ENCODE peak calls at places on chromosomes 13 and 19, in eight cellular contexts. One of them, this sample, is unnamed.

GRCh38 chr13:112067871-112068305 is 939 bp downstream of the SOX1 start:
- DNase-seq in thoracic aorta: no peak
- DNase-seq in GM23338: peak; percentile 76
- DNase-seq in heart left ventricle: no peak
- DNase-seq in lower lobe of right lung: no peak
- DNase-seq in aorta: peak; percentile 72
- DNase-seq in CD8-positive, alpha-beta memory T cell: no peak
- DNase-seq in fibroblast of lung: peak; percentile 14
- DNase-seq in this sample: no peak

GRCh38 chr19:38425222-38425809 is 703 bp downstream of the RASGRP4 start:
- DNase-seq in lower lobe of right lung: no peak
- DNase-seq in CD8-positive, alpha-beta memory T cell: no peak
- DNase-seq in GM23338: no peak
- DNase-seq in fibroblast of lung: no peak
- DNase-seq in heart left ventricle: no peak
- DNase-seq in thoracic aorta: no peak
- DNase-seq in aorta: no peak
- DNase-seq in this sample: no peak

GRCh38 chr13:35600137-35600536 is 123.6 kb upstream of the MAB21L1 start:
- DNase-seq in lower lobe of right lung: no peak
- DNase-seq in GM23338: no peak
- DNase-seq in thoracic aorta: no peak
- DNase-seq in fibroblast of lung: peak; percentile 52
- DNase-seq in CD8-positive, alpha-beta memory T cell: no peak
- DNase-seq in heart left ventricle: no peak
- DNase-seq in aorta: no peak
- DNase-seq in this sample: no peak

GRCh38 chr19:46461537-46461936 is 9.8 kb downstream of the PNMA8A start:
- DNase-seq in GM23338: no peak
- DNase-seq in heart left ventricle: no peak
- DNase-seq in lower lobe of right lung: no peak
- DNase-seq in CD8-positive, alpha-beta memory T cell: no peak
- DNase-seq in aorta: no peak
- DNase-seq in fibroblast of lung: no peak
- DNase-seq in thoracic aorta: no peak
- DNase-seq in this sample: no peak

GRCh38 chr13:26914624-26915023 is 154.0 kb upstream of the GPR12 start:
- DNase-seq in GM23338: no peak
- DNase-seq in heart left ventricle: no peak
- DNase-seq in thoracic aorta: no peak
- DNase-seq in aorta: no peak
- DNase-seq in fibroblast of lung: peak; percentile 13
- DNase-seq in lower lobe of right lung: no peak
- DNase-seq in CD8-positive, alpha-beta memory T cell: no peak
- DNase-seq in this sample: no peak

GRCh38 chr13:28958018-28958417 is 137.9 kb downstream of the MTUS2 start:
- DNase-seq in fibroblast of lung: no peak
- DNase-seq in heart left ventricle: no peak
- DNase-seq in thoracic aorta: no peak
- DNase-seq in aorta: no peak
- DNase-seq in lower lobe of right lung: no peak
- DNase-seq in CD8-positive, alpha-beta memory T cell: no peak
- DNase-seq in GM23338: no peak
- DNase-seq in this sample: no peak

GRCh38 chr13:47211106-47211505 is 314.3 kb upstream of the HTR2A start:
- DNase-seq in CD8-positive, alpha-beta memory T cell: no peak
- DNase-seq in fibroblast of lung: peak; percentile 65
- DNase-seq in heart left ventricle: no peak
- DNase-seq in lower lobe of right lung: no peak
- DNase-seq in thoracic aorta: no peak
- DNase-seq in GM23338: peak; percentile 24
- DNase-seq in aorta: no peak
- DNase-seq in this sample: no peak

GRCh38 chr13:80001510-80001842 is 339.4 kb downstream of the SPRY2 start:
- DNase-seq in fibroblast of lung: no peak
- DNase-seq in GM23338: no peak
- DNase-seq in aorta: no peak
- DNase-seq in heart left ventricle: no peak
- DNase-seq in lower lobe of right lung: no peak
- DNase-seq in thoracic aorta: no peak
- DNase-seq in CD8-positive, alpha-beta memory T cell: no peak
- DNase-seq in this sample: no peak

GRCh38 chr19:55266404-55266803 is 7.6 kb upstream of the PPP6R1 start:
- DNase-seq in CD8-positive, alpha-beta memory T cell: no peak
- DNase-seq in fibroblast of lung: no peak
- DNase-seq in aorta: no peak
- DNase-seq in GM23338: no peak
- DNase-seq in thoracic aorta: no peak
- DNase-seq in heart left ventricle: no peak
- DNase-seq in lower lobe of right lung: no peak
- DNase-seq in this sample: no peak

GRCh38 chr13:50731400-50731799 is 112.1 kb downstream of the DLEU7 start:
- DNase-seq in aorta: no peak
- DNase-seq in lower lobe of right lung: no peak
- DNase-seq in thoracic aorta: no peak
- DNase-seq in GM23338: no peak
- DNase-seq in heart left ventricle: peak; percentile 50
- DNase-seq in CD8-positive, alpha-beta memory T cell: no peak
- DNase-seq in fibroblast of lung: peak; percentile 86
- DNase-seq in this sample: no peak

GRCh38 chr19:57025491-57025890 is 94.3 kb upstream of the USP29 start:
- DNase-seq in aorta: no peak
- DNase-seq in heart left ventricle: no peak
- DNase-seq in CD8-positive, alpha-beta memory T cell: no peak
- DNase-seq in lower lobe of right lung: no peak
- DNase-seq in fibroblast of lung: no peak
- DNase-seq in thoracic aorta: no peak
- DNase-seq in GM23338: no peak
- DNase-seq in this sample: no peak

GRCh38 chr13:94129490-94129894 is 350.0 kb downstream of the DCT start:
- DNase-seq in aorta: no peak
- DNase-seq in CD8-positive, alpha-beta memory T cell: no peak
- DNase-seq in heart left ventricle: no peak
- DNase-seq in lower lobe of right lung: no peak
- DNase-seq in fibroblast of lung: peak; percentile 21
- DNase-seq in GM23338: no peak
- DNase-seq in thoracic aorta: no peak
- DNase-seq in this sample: no peak

GRCh38 chr19:18607222-18608101 is 863 bp upstream of the CRLF1 start:
- DNase-seq in thoracic aorta: no peak
- DNase-seq in fibroblast of lung: no peak
- DNase-seq in GM23338: peak; percentile 65
- DNase-seq in heart left ventricle: no peak
- DNase-seq in lower lobe of right lung: no peak
- DNase-seq in aorta: no peak
- DNase-seq in CD8-positive, alpha-beta memory T cell: no peak
- DNase-seq in this sample: no peak

GRCh38 chr19:54183431-54183830 is 5.9 kb downstream of the MBOAT7 start:
- DNase-seq in GM23338: no peak
- DNase-seq in thoracic aorta: no peak
- DNase-seq in aorta: no peak
- DNase-seq in CD8-positive, alpha-beta memory T cell: no peak
- DNase-seq in fibroblast of lung: no peak
- DNase-seq in heart left ventricle: no peak
- DNase-seq in lower lobe of right lung: peak; percentile 28
- DNase-seq in this sample: no peak

GRCh38 chr19:4187313-4188122 is 5.0 kb downstream of the ANKRD24 start:
- DNase-seq in thoracic aorta: no peak
- DNase-seq in aorta: no peak
- DNase-seq in CD8-positive, alpha-beta memory T cell: no peak
- DNase-seq in GM23338: no peak
- DNase-seq in lower lobe of right lung: no peak
- DNase-seq in heart left ventricle: no peak
- DNase-seq in fibroblast of lung: no peak
- DNase-seq in this sample: no peak

GRCh38 chr13:111424134-111424533 is 103.7 kb downstream of the TEX29 start:
- DNase-seq in thoracic aorta: no peak
- DNase-seq in lower lobe of right lung: no peak
- DNase-seq in aorta: no peak
- DNase-seq in heart left ventricle: no peak
- DNase-seq in fibroblast of lung: no peak
- DNase-seq in CD8-positive, alpha-beta memory T cell: no peak
- DNase-seq in GM23338: no peak
- DNase-seq in this sample: no peak

GRCh38 chr19:45159204-45159970 is 1.4 kb downstream of the NKPD1 start:
- DNase-seq in aorta: no peak
- DNase-seq in CD8-positive, alpha-beta memory T cell: no peak
- DNase-seq in heart left ventricle: no peak
- DNase-seq in fibroblast of lung: no peak
- DNase-seq in GM23338: no peak
- DNase-seq in thoracic aorta: no peak
- DNase-seq in lower lobe of right lung: no peak
- DNase-seq in this sample: no peak

GRCh38 chr19:34363094-34363493 is 1.9 kb upstream of the GPI start:
- DNase-seq in GM23338: peak; percentile 71
- DNase-seq in heart left ventricle: no peak
- DNase-seq in lower lobe of right lung: no peak
- DNase-seq in aorta: no peak
- DNase-seq in thoracic aorta: no peak
- DNase-seq in fibroblast of lung: no peak
- DNase-seq in CD8-positive, alpha-beta memory T cell: no peak
- DNase-seq in this sample: no peak
- H3K4me3 ChIP-seq in GM23338: no peak overlapping the region
- H3K4me3 ChIP-seq in heart left ventricle: no peak overlapping the region
- H3K4me3 ChIP-seq in lower lobe of right lung: no peak overlapping the region
- H3K4me3 ChIP-seq in aorta: no peak overlapping the region
- H3K4me3 ChIP-seq in thoracic aorta: no peak overlapping the region
- H3K4me3 ChIP-seq in fibroblast of lung: no peak overlapping the region
- H3K4me3 ChIP-seq in CD8-positive, alpha-beta memory T cell: no peak overlapping the region
- H3K4me3 ChIP-seq in this sample: no peak overlapping the region

DNA sequence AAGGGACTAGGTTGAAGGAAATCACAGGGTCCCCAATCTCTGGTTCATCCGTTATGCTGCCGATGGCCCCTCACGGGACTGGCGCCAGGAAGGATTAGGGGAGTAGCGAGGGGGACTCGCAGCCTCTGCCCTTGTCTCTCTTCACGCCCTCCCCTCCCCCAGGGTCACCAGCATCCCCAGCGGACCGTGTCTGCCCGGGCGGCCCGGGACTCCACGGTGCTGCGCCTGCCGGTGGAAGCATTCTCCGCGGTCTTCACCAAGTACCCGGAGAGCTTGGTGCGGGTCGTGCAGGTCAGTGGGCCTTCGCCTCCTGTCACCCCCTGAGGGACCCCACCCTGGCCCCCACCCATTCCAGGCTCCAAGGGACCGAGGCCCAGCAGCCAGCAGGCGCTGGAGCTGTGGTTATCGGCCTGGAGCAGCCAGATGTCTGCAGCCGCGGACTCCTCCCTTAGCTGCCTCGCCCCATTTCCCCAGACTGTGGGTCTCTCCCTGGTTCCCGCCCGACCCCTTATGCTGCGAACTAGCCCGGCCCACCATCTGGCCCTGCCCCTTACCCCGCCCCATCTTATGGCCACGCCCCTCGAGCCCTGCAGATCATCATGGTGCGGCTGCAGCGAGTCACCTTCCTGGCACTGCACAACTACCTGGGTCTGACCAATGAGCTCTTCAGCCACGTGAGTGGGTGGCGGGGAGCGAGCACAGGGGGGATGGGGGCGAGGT is 5.4 kb downstream of the PNPLA6 start:
- DNase-seq in fibroblast of lung: peak; percentile 44
- DNase-seq in aorta: no peak
- DNase-seq in GM23338: peak; percentile 93
- DNase-seq in lower lobe of right lung: peak; percentile 61
- DNase-seq in CD8-positive, alpha-beta memory T cell: no peak
- DNase-seq in thoracic aorta: no peak
- DNase-seq in heart left ventricle: no peak
- DNase-seq in this sample: no peak
- H3K36me3 ChIP-seq in fibroblast of lung: peaks cover 22% of the 10 kb centered on the region
- H3K36me3 ChIP-seq in aorta: peaks cover 3% of the 10 kb centered on the region
- H3K36me3 ChIP-seq in GM23338: no peaks in the 10 kb centered on the region
- H3K36me3 ChIP-seq in lower lobe of right lung: peaks cover 90% of the 10 kb centered on the region
- H3K36me3 ChIP-seq in CD8-positive, alpha-beta memory T cell: peaks cover 22% of the 10 kb centered on the region
- H3K36me3 ChIP-seq in thoracic aorta: peaks cover 60% of the 10 kb centered on the region
- H3K36me3 ChIP-seq in heart left ventricle: peaks cover 73% of the 10 kb centered on the region
- H3K36me3 ChIP-seq in this sample: peaks cover 36% of the 10 kb centered on the region

DNA sequence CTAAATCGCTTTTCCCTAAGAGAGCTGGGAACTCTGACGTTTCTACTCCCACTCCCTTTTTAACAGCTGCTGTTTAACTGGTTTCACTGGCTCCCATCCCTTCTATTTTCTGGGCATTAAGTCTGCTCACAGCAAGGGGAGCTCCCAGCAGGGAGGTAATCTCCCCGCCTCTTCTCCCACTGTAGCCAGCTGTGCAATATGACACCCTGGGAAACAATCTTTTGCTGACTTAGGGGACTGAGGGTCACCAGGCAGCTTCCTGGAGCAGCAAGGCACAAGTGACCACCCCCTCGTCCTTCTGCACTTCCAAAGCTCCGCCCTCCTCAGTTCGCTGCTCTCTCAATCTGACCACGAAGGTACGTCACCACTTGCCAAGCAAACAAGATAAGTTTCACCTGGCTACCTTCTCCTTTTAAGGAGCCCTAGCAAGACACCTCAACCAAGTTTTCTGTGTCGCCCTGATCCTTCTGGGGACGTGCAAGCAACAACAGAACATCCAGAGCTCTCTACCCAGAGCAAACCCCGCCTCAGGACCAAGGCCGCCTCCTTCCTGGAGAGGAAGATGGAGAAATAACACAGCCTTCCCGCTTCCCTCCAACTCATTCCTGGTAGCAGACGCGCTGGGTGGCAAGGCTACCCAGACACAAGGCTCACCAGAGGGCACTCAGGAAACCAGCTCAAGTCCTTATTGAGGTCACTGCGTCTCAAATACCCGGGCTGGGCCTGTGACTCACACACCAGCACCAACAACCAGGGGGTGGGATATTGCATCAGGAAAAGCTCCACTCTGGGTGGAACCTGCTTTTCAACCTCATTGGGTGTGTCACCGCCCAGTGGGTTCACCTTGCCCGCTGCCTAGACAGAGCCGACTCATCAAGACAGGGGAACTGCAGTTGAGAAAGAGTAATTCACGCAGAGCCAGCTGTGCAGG is 92.4 kb downstream of the STK24 start:
- DNase-seq in aorta: peak; percentile 88
- DNase-seq in thoracic aorta: peak; percentile 85
- DNase-seq in CD8-positive, alpha-beta memory T cell: peak; percentile 63
- DNase-seq in lower lobe of right lung: peak; percentile 90
- DNase-seq in GM23338: peak; percentile 91
- DNase-seq in heart left ventricle: peak; percentile 73
- DNase-seq in fibroblast of lung: peak; percentile 96
- DNase-seq in this sample: peak; percentile 88
- H3K4me3 ChIP-seq in aorta: no peak overlapping the region
- H3K4me3 ChIP-seq in thoracic aorta: peak overlapping the region; percentile 48
- H3K4me3 ChIP-seq in CD8-positive, alpha-beta memory T cell: no peak overlapping the region
- H3K4me3 ChIP-seq in lower lobe of right lung: peak overlapping the region; percentile 8
- H3K4me3 ChIP-seq in GM23338: peak overlapping the region; percentile 25
- H3K4me3 ChIP-seq in heart left ventricle: no peak overlapping the region
- H3K4me3 ChIP-seq in fibroblast of lung: no peak overlapping the region
- H3K4me3 ChIP-seq in this sample: no peak overlapping the region

DNA sequence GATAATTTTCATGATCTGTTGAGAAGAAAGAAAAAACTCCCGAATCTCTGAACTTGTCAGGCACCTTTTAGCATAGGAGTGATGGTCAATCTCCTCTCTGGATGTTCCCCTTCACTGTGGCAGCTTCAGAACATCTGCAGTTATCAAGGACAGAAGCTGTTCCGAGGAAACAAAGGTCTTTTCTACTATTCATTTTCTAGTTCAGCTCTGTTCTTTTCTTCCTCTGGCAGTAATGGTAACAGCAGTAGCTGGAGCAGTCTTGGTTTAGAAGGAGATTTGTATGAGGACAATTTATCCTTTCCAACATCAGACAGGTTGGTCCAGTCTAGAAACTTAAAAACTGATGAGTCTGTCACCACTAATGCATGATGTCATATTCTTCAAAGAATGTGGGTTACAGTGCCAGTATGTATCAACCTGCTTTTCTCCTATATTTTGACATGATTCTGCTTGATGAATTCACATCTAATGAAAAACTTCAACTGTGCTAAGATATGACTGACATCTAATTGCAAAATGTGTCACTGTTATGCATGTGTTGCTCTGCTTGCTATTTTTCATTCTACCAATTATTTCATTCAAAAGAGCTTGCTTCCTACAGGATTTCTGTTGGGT is 41.0 kb downstream of the AKAP11 start:
- DNase-seq in aorta: no peak
- DNase-seq in CD8-positive, alpha-beta memory T cell: no peak
- DNase-seq in fibroblast of lung: no peak
- DNase-seq in GM23338: no peak
- DNase-seq in thoracic aorta: no peak
- DNase-seq in heart left ventricle: no peak
- DNase-seq in lower lobe of right lung: no peak
- DNase-seq in this sample: no peak
- H3K36me3 ChIP-seq in aorta: no peaks in the 10 kb centered on the region
- H3K36me3 ChIP-seq in CD8-positive, alpha-beta memory T cell: peaks cover 13% of the 10 kb centered on the region
- H3K36me3 ChIP-seq in fibroblast of lung: peaks cover 2% of the 10 kb centered on the region
- H3K36me3 ChIP-seq in GM23338: peaks cover 6% of the 10 kb centered on the region
- H3K36me3 ChIP-seq in thoracic aorta: peaks cover 5% of the 10 kb centered on the region
- H3K36me3 ChIP-seq in heart left ventricle: peaks cover 78% of the 10 kb centered on the region
- H3K36me3 ChIP-seq in lower lobe of right lung: peaks cover 69% of the 10 kb centered on the region
- H3K36me3 ChIP-seq in this sample: no peaks in the 10 kb centered on the region

This sample was measured in BJ.